ENCODE peak calls at places on chromosome 14, in nine cellular contexts. M, B, X, V, E, Z, N, J and C are unnamed samples.

GRCh38 chr14:92670177-92670576 is 78.2 kb downstream of the LGMN start:
- DNase-seq in M (no peak), B (no peak), X (no peak), V (no peak), E (peak; percentile 63), Z (no peak), N (no peak), J (no peak), C (no peak)

GRCh38 chr14:68584786-68585185 is 208.1 kb downstream of the ZFP36L1 start:
- DNase-seq in M (no peak), B (no peak), X (no peak), V (no peak), E (no peak), Z (no peak), N (no peak), J (no peak), C (no peak)

GRCh38 chr14:69312608-69313007 is 52.6 kb downstream of the GALNT16 start:
- DNase-seq in M (peak; percentile 77), B (no peak), X (no peak), V (no peak), E (no peak), Z (peak; percentile 14), N (no peak), J (no peak), C (no peak)

GRCh38 chr14:49966304-49966809 is 73.5 kb downstream of the ARF6 start:
- DNase-seq in M (no peak), B (no peak), X (no peak), V (no peak), E (no peak), Z (no peak), N (no peak), J (peak; percentile 11), C (no peak)

GRCh38 chr14:35695647-35696046 is 113.4 kb downstream of the RALGAPA1 start:
- DNase-seq in M (no peak), B (no peak), X (peak; percentile 40), V (no peak), E (no peak), Z (no peak), N (no peak), J (no peak), C (no peak)

GRCh38 chr14:59347915-59348314 is 117.3 kb downstream of the GPR135 start:
- DNase-seq in M (no peak), B (no peak), X (no peak), V (no peak), E (no peak), Z (no peak), N (no peak), J (no peak), C (no peak)

GRCh38 chr14:28773917-28774691 is 7.5 kb downstream of the FOXG1 start:
- DNase-seq in M (peak; percentile 37), B (peak; percentile 86), X (no peak), V (no peak), E (peak; percentile 71), Z (no peak), N (no peak), J (peak; percentile 89), C (no peak)

GRCh38 chr14:95107711-95108110 is 49.6 kb downstream of the DICER1 start:
- DNase-seq in M (no peak), B (no peak), X (no peak), V (no peak), E (no peak), Z (no peak), N (no peak), J (no peak), C (no peak)